ENCODE peak calls at places on chromosomes 6 and 20, in nine cellular contexts. B is BJ, N is endothelial cell of umbilical vein, R is stomach, Z is fibroblast of lung, A is A673, U is body of pancreas, V is astrocyte of the spinal cord, T is cardiac muscle cell. X is an unnamed sample.
A peak's percentile ranks its signal among the peaks of the same experiment; 100 is the strongest.

GRCh38 chr6:100893743-100894142 is 12.6 kb upstream of the ASCC3 start:
- DNase-seq in B (no peak), N (no peak), R (no peak), Z (no peak), A (no peak), U (no peak), V (no peak), T (no peak), X (no peak)

GRCh38 chr6:32895006-32895345 is 41.0 kb downstream of the PSMB9 start:
- DNase-seq in B (no peak), N (no peak), R (no peak), Z (no peak), A (no peak), U (no peak), V (no peak), T (no peak), X (no peak)

GRCh38 chr6:28775052-28775376 is 148.8 kb downstream of the TRIM27 start:
- DNase-seq in B (no peak), N (no peak), R (no peak), Z (no peak), A (no peak), U (no peak), V (no peak), T (no peak), X (no peak)

GRCh38 chr20:47502271-47502730 is 614 bp downstream of the NCOA3 start:
- DNase-seq in B (no peak), N (no peak), R (no peak), Z (no peak), A (peak; percentile 28), U (peak; percentile 19), V (peak; percentile 14), T (peak; percentile 34), X (no peak)

GRCh38 chr6:166936079-166936787 is 20.1 kb downstream of the RNASET2 start:
- DNase-seq in B (no peak), N (no peak), R (no peak), Z (no peak), A (no peak), U (no peak), V (no peak), T (no peak), X (no peak)

GRCh38 chr20:11776687-11777086 is 141.0 kb upstream of the BTBD3 start:
- DNase-seq in B (no peak), N (no peak), R (no peak), Z (no peak), A (no peak), U (no peak), V (no peak), T (no peak), X (no peak)

GRCh38 chr6:73027691-73028090 is 197.6 kb downstream of the KHDC1L start:
- DNase-seq in B (no peak), N (no peak), R (no peak), Z (no peak), A (no peak), U (no peak), V (no peak), T (no peak), X (no peak)

GRCh38 chr6:88545991-88546390 is 379.8 kb upstream of the CNR1 start:
- DNase-seq in B (no peak), N (no peak), R (no peak), Z (no peak), A (no peak), U (no peak), V (no peak), T (no peak), X (no peak)

GRCh38 chr6:35139924-35140524 is 1.1 kb downstream of the TCP11 start:
- DNase-seq in B (no peak), N (peak; percentile 75), R (peak; percentile 35), Z (peak; percentile 84), A (peak; percentile 77), U (peak; percentile 56), V (peak; percentile 74), T (peak; percentile 73), X (peak; percentile 43)

GRCh38 chr6:15464211-15464725 is 198.6 kb downstream of the DTNBP1 start:
- DNase-seq in B (no peak), N (peak; percentile 22), R (peak; percentile 55), Z (no peak), A (peak; percentile 46), U (peak; percentile 35), V (no peak), T (peak; percentile 22), X (no peak)

GRCh38 chr6:111583986-111584385 is 21.7 kb downstream of the TRAF3IP2 start:
- DNase-seq in B (no peak), N (no peak), R (no peak), Z (no peak), A (no peak), U (no peak), V (no peak), T (no peak), X (no peak)

GRCh38 chr6:170210026-170210390 is 80.9 kb downstream of the DLL1 start:
- DNase-seq in B (no peak), N (no peak), R (peak; percentile 7), Z (no peak), A (no peak), U (no peak), V (no peak), T (no peak), X (no peak)

GRCh38 chr6:170211404-170212025 is 79.4 kb downstream of the DLL1 start:
- DNase-seq in B (no peak), N (no peak), R (peak; percentile 24), Z (no peak), A (no peak), U (no peak), V (no peak), T (no peak), X (no peak)

GRCh38 chr6:170212956-170213636 is 77.8 kb downstream of the DLL1 start:
- DNase-seq in B (no peak), N (no peak), R (no peak), Z (no peak), A (no peak), U (no peak), V (no peak), T (no peak), X (no peak)

GRCh38 chr6:170210651-170211403 is 80.1 kb downstream of the DLL1 start:
- DNase-seq in B (no peak), N (no peak), R (peak; percentile 16), Z (no peak), A (no peak), U (no peak), V (no peak), T (no peak), X (no peak)

GRCh38 chr6:170212051-170212756 is 78.7 kb downstream of the DLL1 start:
- DNase-seq in B (no peak), N (no peak), R (no peak), Z (no peak), A (no peak), U (no peak), V (no peak), T (no peak), X (no peak)
- TF ChIP-seq CTCF in B (no peak), N (no peak), R (no peak), Z (no peak), A (no peak), U (no peak), V (no peak), T (no peak), X (no peak)

GRCh38 chr20:37295001-37295400 is 5.5 kb downstream of the MANBAL start:
- DNase-seq in B (peak; percentile 97), N (peak; percentile 74), R (no peak), Z (peak; percentile 96), A (peak; percentile 40), U (no peak), V (peak; percentile 97), T (no peak), X (peak; percentile 98)

GRCh38 chr20:37297066-37297736 is 7.7 kb downstream of the MANBAL start:
- DNase-seq in B (peak; percentile 91), N (no peak), R (no peak), Z (peak; percentile 54), A (no peak), U (no peak), V (peak; percentile 82), T (no peak), X (peak; percentile 73)

GRCh38 chr20:37294262-37294981 is 5.0 kb downstream of the MANBAL start:
- DNase-seq in B (no peak), N (no peak), R (no peak), Z (peak; percentile 36), A (no peak), U (no peak), V (no peak), T (no peak), X (no peak)

GRCh38 chr20:37296371-37296770 is 6.9 kb downstream of the MANBAL start:
- DNase-seq in B (no peak), N (peak; percentile 39), R (no peak), Z (no peak), A (no peak), U (no peak), V (no peak), T (no peak), X (no peak)

GRCh38 chr20:37295595-37295994 is 6.1 kb downstream of the MANBAL start:
- DNase-seq in B (no peak), N (no peak), R (no peak), Z (no peak), A (no peak), U (no peak), V (no peak), T (no peak), X (no peak)
- H3K4me3 ChIP-seq in B (no peak overlapping the region), N (no peak overlapping the region), R (no peak overlapping the region), Z (no peak overlapping the region), A (no peak overlapping the region), U (no peak overlapping the region), V (no peak overlapping the region), T (no peak overlapping the region), X (no peak overlapping the region)

DNA sequence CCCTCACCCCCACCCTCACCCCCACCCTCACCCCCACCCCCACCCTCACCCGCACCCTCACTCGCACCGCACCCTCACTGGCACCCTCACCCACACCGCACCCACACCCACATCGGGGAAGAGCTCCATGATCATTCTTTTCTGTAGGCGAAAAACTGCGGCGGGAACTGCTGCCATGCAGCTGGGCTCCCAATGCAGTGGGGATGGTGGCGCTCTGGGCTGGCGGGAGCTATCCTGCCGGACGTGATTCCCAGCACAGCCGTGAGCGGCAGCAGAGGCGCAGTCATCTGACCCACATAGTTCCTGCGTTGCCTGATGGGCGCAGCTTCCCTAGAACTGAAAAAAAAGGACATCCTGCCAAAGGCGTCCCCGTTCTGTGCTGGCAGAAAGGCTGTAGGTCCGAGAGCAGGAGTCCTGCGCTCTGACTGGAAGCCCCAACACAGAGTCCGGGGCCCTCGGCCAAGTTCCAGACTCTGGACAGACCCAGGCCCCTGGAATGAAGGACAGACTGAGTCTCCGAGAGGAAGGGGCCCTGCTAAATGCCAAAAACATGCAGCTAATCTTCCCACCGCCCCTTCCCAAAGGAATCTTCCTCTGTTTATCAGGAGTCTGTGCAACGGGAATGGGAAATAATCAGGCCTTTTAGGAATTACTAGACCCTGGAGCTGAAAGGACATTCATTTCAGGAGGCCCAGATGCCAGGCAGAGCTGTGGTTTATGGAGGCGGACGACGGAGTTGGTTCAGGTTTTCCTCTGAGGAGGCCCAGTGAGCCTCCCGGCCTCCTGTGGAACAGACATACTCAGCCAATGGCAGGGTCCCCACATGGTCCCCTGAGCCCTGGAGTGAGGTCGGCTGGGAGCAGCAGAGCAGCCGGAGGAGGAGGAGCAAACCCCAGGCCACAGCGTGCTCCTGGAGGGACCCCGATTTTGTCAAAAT is 14.1 kb upstream of the TCFL5 start:
- DNase-seq in B (no peak), N (peak; percentile 77), R (peak; percentile 76), Z (peak; percentile 84), A (peak; percentile 91), U (peak; percentile 80), V (peak; percentile 56), T (peak; percentile 40), X (peak; percentile 81)
- TF ChIP-seq CTCF in B (peak; percentile 58), N (peak; percentile 23), R (peak; percentile 47), Z (peak; percentile 59), A (peak; percentile 63), U (peak; percentile 53), V (peak; percentile 36), T (peak; percentile 54), X (peak; percentile 47)

GRCh38 chr6:71404145-71404966 is 115.7 kb downstream of the OGFRL1 start:
- DNase-seq in B (no peak), N (peak; percentile 94), R (no peak), Z (peak; percentile 64), A (peak; percentile 37), U (no peak), V (peak; percentile 85), T (peak; percentile 71), X (no peak)
- H3K4me3 ChIP-seq in B (no peak overlapping the region), N (peak overlapping the region; percentile 41), R (no peak overlapping the region), Z (no peak overlapping the region), A (no peak overlapping the region), U (no peak overlapping the region), V (no peak overlapping the region), T (no peak overlapping the region), X (no peak overlapping the region)

X was measured in HFF-Myc.